ENCODE peak calls at places on chromosomes 11 and 22, in five cellular contexts. One of them, this sample, is unnamed.

GRCh38 chr11:63915961-63916836 is 765 bp downstream of the RCOR2 start:
- DNase-seq in IMR-90: no peak
- DNase-seq in mammary epithelial cell: no peak
- DNase-seq in transverse colon: peak; percentile 61
- DNase-seq in AG09309: no peak
- DNase-seq in this sample: peak; percentile 24

GRCh38 chr11:34223021-34223813 is 117.8 kb downstream of the NAT10 start:
- DNase-seq in IMR-90: peak; percentile 87
- DNase-seq in mammary epithelial cell: no peak
- DNase-seq in transverse colon: peak; percentile 68
- DNase-seq in AG09309: peak; percentile 94
- DNase-seq in this sample: peak; percentile 87

GRCh38 chr11:101960231-101960630 is 43.9 kb upstream of the ANGPTL5 start:
- DNase-seq in IMR-90: no peak
- DNase-seq in mammary epithelial cell: no peak
- DNase-seq in transverse colon: no peak
- DNase-seq in AG09309: no peak
- DNase-seq in this sample: no peak

GRCh38 chr22:28920757-28921584 is 37.6 kb downstream of the ZNRF3 start:
- DNase-seq in IMR-90: no peak
- DNase-seq in mammary epithelial cell: no peak
- DNase-seq in transverse colon: no peak
- DNase-seq in AG09309: no peak
- DNase-seq in this sample: no peak

GRCh38 chr11:77819921-77820564 is 479 bp downstream of the RSF1 start:
- DNase-seq in IMR-90: peak; percentile 27
- DNase-seq in mammary epithelial cell: peak; percentile 40
- DNase-seq in transverse colon: peak; percentile 53
- DNase-seq in AG09309: no peak
- DNase-seq in this sample: no peak

GRCh38 chr11:88103337-88104206 is 71.7 kb downstream of the RAB38 start:
- DNase-seq in IMR-90: peak; percentile 58
- DNase-seq in mammary epithelial cell: peak; percentile 47
- DNase-seq in transverse colon: peak; percentile 14
- DNase-seq in AG09309: no peak
- DNase-seq in this sample: peak; percentile 51

GRCh38 chr11:133747409-133747808 is 97.9 kb downstream of the SPATA19 start:
- DNase-seq in IMR-90: no peak
- DNase-seq in mammary epithelial cell: no peak
- DNase-seq in transverse colon: no peak
- DNase-seq in AG09309: no peak
- DNase-seq in this sample: no peak

GRCh38 chr11:8062781-8063257 is 18.2 kb upstream of the TUB start:
- DNase-seq in IMR-90: no peak
- DNase-seq in mammary epithelial cell: no peak
- DNase-seq in transverse colon: no peak
- DNase-seq in AG09309: no peak
- DNase-seq in this sample: no peak

GRCh38 chr11:8082391-8083087 is 1.5 kb downstream of the TUB start:
- DNase-seq in IMR-90: no peak
- DNase-seq in mammary epithelial cell: no peak
- DNase-seq in transverse colon: no peak
- DNase-seq in AG09309: no peak
- DNase-seq in this sample: peak; percentile 40

GRCh38 chr22:17772963-17773605 is 1.2 kb downstream of the BID start:
- DNase-seq in IMR-90: peak; percentile 56
- DNase-seq in mammary epithelial cell: peak; percentile 35
- DNase-seq in transverse colon: no peak
- DNase-seq in AG09309: peak; percentile 8
- DNase-seq in this sample: peak; percentile 45

GRCh38 chr22:42172385-42173172 is 42.0 kb upstream of the CYP2D6 start:
- DNase-seq in IMR-90: peak; percentile 58
- DNase-seq in mammary epithelial cell: no peak
- DNase-seq in transverse colon: peak; percentile 74
- DNase-seq in AG09309: no peak
- DNase-seq in this sample: no peak

GRCh38 chr11:11641581-11641980 is 19.8 kb upstream of the GALNT18 start:
- DNase-seq in IMR-90: no peak
- DNase-seq in mammary epithelial cell: peak; percentile 40
- DNase-seq in transverse colon: no peak
- DNase-seq in AG09309: no peak
- DNase-seq in this sample: no peak

GRCh38 chr11:777288-778255 is at the start of gene GATD1:
- DNase-seq in IMR-90: peak; percentile 75
- DNase-seq in mammary epithelial cell: peak; percentile 84
- DNase-seq in transverse colon: peak; percentile 95
- DNase-seq in AG09309: no peak
- DNase-seq in this sample: peak; percentile 78

GRCh38 chr22:47695176-47695575 is 932.7 kb downstream of the TBC1D22A start:
- DNase-seq in IMR-90: no peak
- DNase-seq in mammary epithelial cell: no peak
- DNase-seq in transverse colon: no peak
- DNase-seq in AG09309: no peak
- DNase-seq in this sample: no peak

GRCh38 chr11:62033191-62034044 is 66.0 kb upstream of the FTH1 start:
- DNase-seq in IMR-90: no peak
- DNase-seq in mammary epithelial cell: peak; percentile 80
- DNase-seq in transverse colon: no peak
- DNase-seq in AG09309: no peak
- DNase-seq in this sample: peak; percentile 14

GRCh38 chr22:41446057-41446501 is 522 bp downstream of the TOB2 start:
- DNase-seq in IMR-90: no peak
- DNase-seq in mammary epithelial cell: peak; percentile 11
- DNase-seq in transverse colon: peak; percentile 39
- DNase-seq in AG09309: no peak
- DNase-seq in this sample: no peak

GRCh38 chr11:106794058-106794457 is 224.2 kb downstream of the GUCY1A2 start:
- DNase-seq in IMR-90: no peak
- DNase-seq in mammary epithelial cell: no peak
- DNase-seq in transverse colon: no peak
- DNase-seq in AG09309: no peak
- DNase-seq in this sample: no peak

GRCh38 chr11:87398913-87399312 is 361.2 kb downstream of the TMEM135 start:
- DNase-seq in IMR-90: no peak
- DNase-seq in mammary epithelial cell: no peak
- DNase-seq in transverse colon: peak; percentile 11
- DNase-seq in AG09309: no peak
- DNase-seq in this sample: peak; percentile 69

GRCh38 chr11:14119357-14119756 is 156.8 kb downstream of the SPON1 start:
- DNase-seq in IMR-90: no peak
- DNase-seq in mammary epithelial cell: peak; percentile 38
- DNase-seq in transverse colon: no peak
- DNase-seq in AG09309: no peak
- DNase-seq in this sample: no peak

GRCh38 chr11:129333873-129334272 is 41.8 kb upstream of the BARX2 start:
- DNase-seq in IMR-90: no peak
- DNase-seq in mammary epithelial cell: no peak
- DNase-seq in transverse colon: no peak
- DNase-seq in AG09309: no peak
- DNase-seq in this sample: no peak

GRCh38 chr11:121652982-121653381 is 200.2 kb upstream of the SORL1-AS1 start:
- DNase-seq in IMR-90: no peak
- DNase-seq in mammary epithelial cell: no peak
- DNase-seq in transverse colon: no peak
- DNase-seq in AG09309: no peak
- DNase-seq in this sample: peak; percentile 38

DNA sequence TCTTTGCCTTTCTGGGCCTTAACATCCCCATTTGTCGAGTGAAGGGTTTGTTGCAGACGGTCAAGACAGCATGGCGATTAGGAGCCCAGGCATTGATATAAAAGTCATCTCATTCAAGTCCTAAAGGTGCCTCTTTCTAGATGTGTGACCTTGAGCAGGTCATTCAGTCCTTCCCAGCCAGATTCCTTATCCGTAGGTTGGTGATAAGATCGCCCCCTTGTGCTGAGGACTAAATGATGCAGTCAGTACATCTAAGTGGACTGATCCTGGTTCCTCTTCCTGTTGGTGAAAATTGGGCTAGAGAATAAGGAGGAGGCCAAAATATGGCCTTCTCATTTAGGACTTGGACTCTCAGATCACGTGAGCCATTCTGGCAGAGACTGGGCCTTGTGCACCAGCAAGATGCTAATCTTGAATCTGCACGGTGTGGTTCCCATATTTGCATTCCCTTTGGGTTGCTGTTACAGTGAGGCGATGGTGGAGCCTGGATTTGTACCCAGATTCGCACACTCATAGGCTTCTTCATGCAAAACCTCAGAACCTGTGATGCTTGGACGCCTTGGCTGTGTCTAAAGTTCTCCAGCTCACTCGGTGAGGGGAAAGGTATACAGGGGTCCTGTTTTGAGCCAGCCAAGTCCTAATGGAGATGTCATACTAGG is 156.8 kb downstream of the MYO18B start:
- DNase-seq in IMR-90: no peak
- DNase-seq in mammary epithelial cell: no peak
- DNase-seq in transverse colon: no peak
- DNase-seq in AG09309: no peak
- DNase-seq in this sample: no peak
- TF ChIP-seq CTCF in IMR-90: peak; percentile 1
- TF ChIP-seq CTCF in mammary epithelial cell: peak; percentile 20
- TF ChIP-seq CTCF in transverse colon: no peak
- TF ChIP-seq CTCF in AG09309: no peak
- TF ChIP-seq CTCF in this sample: no peak

GRCh38 chr11:65478411-65479183 is 20.2 kb upstream of the MALAT1 start:
- DNase-seq in IMR-90: peak; percentile 73
- DNase-seq in mammary epithelial cell: no peak
- DNase-seq in transverse colon: peak; percentile 61
- DNase-seq in AG09309: no peak
- DNase-seq in this sample: peak; percentile 67
- H3K4me3 ChIP-seq in IMR-90: peak overlapping the region; percentile 2
- H3K4me3 ChIP-seq in mammary epithelial cell: peak overlapping the region; percentile 3
- H3K4me3 ChIP-seq in transverse colon: peak overlapping the region; percentile 79
- H3K4me3 ChIP-seq in AG09309: peak overlapping the region; percentile 26
- H3K4me3 ChIP-seq in this sample: peak overlapping the region; percentile 52

GRCh38 chr22:36569999-36570398 is 41.0 kb upstream of the EIF3D start:
- DNase-seq in IMR-90: peak; percentile 27
- DNase-seq in mammary epithelial cell: peak; percentile 20
- DNase-seq in transverse colon: no peak
- DNase-seq in AG09309: no peak
- DNase-seq in this sample: peak; percentile 55
- TF ChIP-seq CTCF in IMR-90: peak; percentile 43
- TF ChIP-seq CTCF in mammary epithelial cell: peak; percentile 11
- TF ChIP-seq CTCF in transverse colon: no peak
- TF ChIP-seq CTCF in AG09309: peak; percentile 65
- TF ChIP-seq CTCF in this sample: peak; percentile 50

GRCh38 chr22:37633693-37634504 is 5.6 kb upstream of the SH3BP1 start:
- DNase-seq in IMR-90: peak; percentile 92
- DNase-seq in mammary epithelial cell: no peak
- DNase-seq in transverse colon: peak; percentile 84
- DNase-seq in AG09309: peak; percentile 23
- DNase-seq in this sample: peak; percentile 80
- H3K4me3 ChIP-seq in IMR-90: no peak overlapping the region
- H3K4me3 ChIP-seq in mammary epithelial cell: no peak overlapping the region
- H3K4me3 ChIP-seq in transverse colon: no peak overlapping the region
- H3K4me3 ChIP-seq in AG09309: no peak overlapping the region
- H3K4me3 ChIP-seq in this sample: peak overlapping the region; percentile 15

DNA sequence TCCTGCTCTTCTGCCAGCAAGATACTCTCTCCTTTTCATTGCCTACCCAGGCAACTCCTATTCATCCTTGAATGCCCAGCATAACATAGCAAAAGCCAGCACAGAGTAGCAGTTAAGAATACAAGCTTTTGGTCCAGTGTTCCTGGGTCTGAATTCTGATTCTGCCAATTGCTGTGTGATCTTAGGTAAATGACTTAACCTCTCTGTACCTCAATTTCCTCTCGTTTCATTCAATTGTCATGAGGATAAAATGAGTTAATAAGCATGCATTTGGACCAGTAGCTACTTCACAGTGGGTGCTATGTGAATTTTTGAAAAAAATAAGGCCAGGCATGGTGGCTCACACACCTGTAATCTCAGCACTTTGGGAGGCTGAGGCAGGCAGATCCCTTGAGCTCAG is 346.0 kb downstream of the BUD13 start:
- DNase-seq in IMR-90: no peak
- DNase-seq in mammary epithelial cell: no peak
- DNase-seq in transverse colon: no peak
- DNase-seq in AG09309: no peak
- DNase-seq in this sample: no peak
- TF ChIP-seq CTCF in IMR-90: no peak
- TF ChIP-seq CTCF in mammary epithelial cell: no peak
- TF ChIP-seq CTCF in transverse colon: no peak
- TF ChIP-seq CTCF in AG09309: no peak
- TF ChIP-seq CTCF in this sample: no peak

DNA sequence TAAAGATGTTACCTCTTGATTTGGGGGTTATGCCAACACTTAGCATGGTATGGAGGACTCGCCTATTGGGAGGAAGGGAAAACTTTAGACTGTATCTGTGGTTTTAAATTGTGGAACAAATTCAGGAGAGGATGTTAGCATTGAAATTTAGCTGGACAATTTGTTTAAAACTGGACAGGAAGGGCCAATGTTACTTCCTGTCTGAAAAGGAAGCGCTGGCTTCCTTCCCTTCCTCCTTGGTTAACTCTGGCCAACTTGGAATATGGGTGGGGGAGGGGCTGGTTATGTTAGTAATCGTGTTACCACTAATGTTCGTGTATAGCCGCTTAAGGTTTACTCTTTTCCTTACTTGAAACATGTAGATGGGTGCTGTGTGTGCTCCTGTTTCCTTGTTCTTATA is 13.9 kb downstream of the CTNND1 start:
- DNase-seq in IMR-90: no peak
- DNase-seq in mammary epithelial cell: no peak
- DNase-seq in transverse colon: no peak
- DNase-seq in AG09309: no peak
- DNase-seq in this sample: no peak
- H3K4me3 ChIP-seq in IMR-90: no peak overlapping the region
- H3K4me3 ChIP-seq in mammary epithelial cell: no peak overlapping the region
- H3K4me3 ChIP-seq in transverse colon: no peak overlapping the region
- H3K4me3 ChIP-seq in AG09309: no peak overlapping the region
- H3K4me3 ChIP-seq in this sample: no peak overlapping the region

DNA sequence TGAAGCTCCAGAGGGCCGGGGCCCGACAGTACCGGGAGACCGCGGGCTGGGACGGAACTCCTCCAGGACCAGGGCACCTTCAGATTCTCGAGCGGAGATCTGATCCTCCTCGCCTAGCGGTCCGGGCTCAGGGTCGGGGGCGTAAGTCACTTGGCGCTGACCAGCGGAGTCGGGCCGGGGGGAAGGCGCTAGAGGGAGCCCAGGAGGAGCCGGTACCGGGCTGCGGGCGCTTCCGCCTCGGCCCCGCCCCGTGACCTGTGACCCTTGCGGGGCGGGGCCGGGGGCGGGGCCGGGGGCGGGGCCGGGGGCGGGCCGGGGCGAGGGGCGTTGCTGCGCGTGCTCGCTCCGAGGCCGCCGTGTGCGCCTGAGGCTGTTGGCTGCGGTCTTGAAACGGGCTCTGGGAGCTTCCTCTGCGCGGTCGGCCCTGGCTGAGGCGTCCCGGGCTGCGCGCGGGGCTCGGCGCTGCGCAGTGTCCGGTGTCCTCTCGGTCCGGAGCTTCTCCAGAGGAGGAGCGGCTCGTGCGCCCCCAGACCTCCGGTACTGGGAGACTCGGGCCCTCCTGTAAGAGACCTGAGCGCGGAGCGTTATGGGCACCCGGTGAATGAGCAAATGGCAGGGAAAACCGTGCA is at the start of gene ARSA:
- DNase-seq in IMR-90: peak; percentile 81
- DNase-seq in mammary epithelial cell: peak; percentile 76
- DNase-seq in transverse colon: peak; percentile 86
- DNase-seq in AG09309: peak; percentile 35
- DNase-seq in this sample: peak; percentile 81
- TF ChIP-seq CTCF in IMR-90: peak; percentile 43
- TF ChIP-seq CTCF in mammary epithelial cell: no peak
- TF ChIP-seq CTCF in transverse colon: peak; percentile 22
- TF ChIP-seq CTCF in AG09309: peak; percentile 45
- TF ChIP-seq CTCF in this sample: no peak

This sample was measured in AG10803.